ENCODE peak calls at places on chromosomes 5 and 9, in seven cellular contexts. F is ovary; S is CD4-positive, CD25-positive, alpha-beta regulatory T cell; J is mammary epithelial cell; K is lung; V is lower lobe of right lung; H is prostate gland. L is an unnamed sample. For H3K4me1, the result is how much of the 10 kb centered on the place peaks cover.

GRCh38 chr9:25421560-25421959 is 256.7 kb downstream of the TUSC1 start:
- DNase-seq in S (no peak), F (no peak), J (no peak), K (no peak), H (no peak), V (no peak), L (no peak)

GRCh38 chr5:130773813-130774212 is 391.2 kb downstream of the HINT1 start:
- DNase-seq in J (peak), S (no peak), F (no peak), V (no peak), H (no peak), K (no peak), L (no peak)

GRCh38 chr5:16756692-16757091 is 139.9 kb upstream of the RETREG1 start:
- DNase-seq in J (no peak), F (no peak), V (no peak), K (no peak), S (no peak), H (no peak), L (no peak)

GRCh38 chr5:64315778-64316177 is 150.1 kb downstream of the RNF180 start:
- DNase-seq in J (no peak), H (no peak), F (no peak), K (no peak), V (no peak), S (no peak), L (no peak)

GRCh38 chr5:119996128-119996527 is 366.8 kb downstream of the FAM170A start:
- DNase-seq in S (no peak), V (no peak), K (no peak), J (no peak), H (no peak), F (no peak), L (no peak)

GRCh38 chr5:139829471-139829870 is 33.9 kb downstream of the PSD2 start:
- DNase-seq in S (no peak), J (no peak), V (no peak), F (no peak), K (no peak), H (no peak), L (no peak)

GRCh38 chr9:22307013-22307711 is 139.5 kb upstream of the DMRTA1 start:
- DNase-seq in S (no peak), H (peak), J (peak), V (no peak), K (no peak), F (no peak), L (no peak)

GRCh38 chr5:41087461-41087860 is 16.3 kb upstream of the MROH2B start:
- DNase-seq in V (no peak), S (no peak), F (no peak), J (no peak), K (no peak), H (no peak), L (no peak)

GRCh38 chr5:4976918-4977317 is 163.2 kb upstream of the ADAMTS16 start:
- DNase-seq in S (no peak), F (no peak), J (no peak), H (no peak), K (no peak), V (no peak), L (no peak)

GRCh38 chr5:128632264-128632663 is 94.2 kb upstream of the FBN2 start:
- DNase-seq in F (no peak), K (no peak), H (no peak), V (no peak), S (no peak), J (no peak), L (no peak)

GRCh38 chr5:114362977-114363721 is 1.3 kb downstream of the KCNN2 start:
- DNase-seq in V (no peak), S (no peak), J (peak), K (no peak), F (peak), H (peak), L (no peak)

GRCh38 chr5:148769941-148770340 is 56.5 kb upstream of the ADRB2 start:
- DNase-seq in S (no peak), V (no peak), F (no peak), H (no peak), J (peak), K (no peak), L (no peak)

GRCh38 chr5:6686916-6687409 is 26.3 kb upstream of the TENT4A start:
- DNase-seq in F (peak), S (no peak), V (no peak), J (peak), H (no peak), K (peak), L (no peak)

GRCh38 chr5:118220491-118220890 is 767.9 kb downstream of the DTWD2 start:
- DNase-seq in V (no peak), H (no peak), F (no peak), K (no peak), S (no peak), J (no peak), L (no peak)

GRCh38 chr9:20914556-20914955 is 116.9 kb downstream of the HACD4 start:
- DNase-seq in F (no peak), J (peak), K (no peak), H (no peak), V (no peak), S (no peak), L (no peak)

GRCh38 chr9:118306773-118307172 is 602.6 kb downstream of the TLR4 start:
- DNase-seq in H (no peak), K (no peak), V (no peak), J (no peak), S (no peak), F (no peak), L (no peak)

GRCh38 chr9:77944556-77945261 is 86.9 kb downstream of the GNAQ start:
- DNase-seq in F (no peak), S (no peak), V (peak), H (peak), J (no peak), K (peak), L (no peak)

GRCh38 chr9:3436629-3437028 is 89.2 kb downstream of the RFX3 start:
- DNase-seq in J (no peak), F (no peak), H (no peak), V (no peak), K (no peak), S (no peak), L (no peak)

GRCh38 chr9:134025606-134026541 is 593 bp downstream of the BRD3OS start:
- DNase-seq in J (peak), S (peak), H (no peak), V (peak), K (peak), F (peak), L (no peak)

GRCh38 chr5:10355071-10355889 is 1.8 kb downstream of the MARCHF6 start:
- DNase-seq in V (no peak), H (no peak), F (no peak), J (peak), K (no peak), S (no peak), L (no peak)

GRCh38 chr5:107337281-107337680 is 333.5 kb downstream of the EFNA5 start:
- DNase-seq in K (no peak), S (no peak), H (no peak), J (peak), F (no peak), V (no peak), L (no peak)

GRCh38 chr9:112005939-112006338 is 109.3 kb downstream of the UGCG start:
- DNase-seq in K (no peak), H (no peak), F (no peak), V (no peak), J (no peak), S (no peak), L (no peak)

GRCh38 chr5:172179032-172179989 is 8.7 kb downstream of the STK10 start:
- DNase-seq in J (no peak), K (no peak), F (no peak), H (no peak), V (no peak), S (peak), L (peak)

GRCh38 chr5:171528865-171529264 is 109.4 kb downstream of the FGF18 start:
- DNase-seq in V (no peak), K (no peak), F (no peak), H (no peak), S (no peak), J (no peak), L (no peak)

GRCh38 chr5:90932052-90932699 is 373.6 kb downstream of the ADGRV1 start:
- DNase-seq in V (no peak), K (peak), H (peak), S (peak), J (peak), F (peak), L (no peak)

GRCh38 chr5:6220346-6221088 is 157.8 kb downstream of the MED10 start:
- DNase-seq in S (no peak), J (no peak), K (no peak), F (no peak), V (no peak), H (no peak), L (no peak)

GRCh38 chr5:43203373-43203772 is 11.3 kb downstream of the NIM1K start:
- DNase-seq in K (no peak), H (peak), F (no peak), S (no peak), V (no peak), J (no peak), L (no peak)

GRCh38 chr5:139684881-139685749 is 37.0 kb downstream of the CXXC5 start:
- DNase-seq in H (no peak), V (no peak), S (no peak), J (no peak), K (no peak), F (no peak), L (no peak)

GRCh38 chr5:108720416-108720815 is 27.3 kb upstream of the FER start:
- DNase-seq in K (no peak), J (peak), F (no peak), S (no peak), H (no peak), V (no peak), L (no peak)

GRCh38 chr5:10527281-10527950 is 36.5 kb upstream of the ANKRD33B start:
- DNase-seq in K (no peak), S (no peak), F (no peak), H (no peak), V (no peak), J (no peak), L (no peak)

GRCh38 chr5:109045710-109046109 is 298.0 kb downstream of the FER start:
- DNase-seq in J (no peak), V (no peak), H (no peak), K (no peak), S (no peak), F (no peak), L (no peak)

GRCh38 chr5:96384353-96384752 is 48.7 kb downstream of the PCSK1 start:
- DNase-seq in V (no peak), F (no peak), S (no peak), J (peak), K (no peak), H (no peak), L (no peak)

GRCh38 chr5:1041225-1042186 is 32.9 kb downstream of the NKD2 start:
- DNase-seq in S (no peak), V (no peak), K (no peak), F (no peak), H (no peak), J (peak), L (no peak)

GRCh38 chr5:155278524-155278923 is 265.0 kb downstream of the KIF4B start:
- DNase-seq in J (no peak), K (no peak), F (no peak), V (no peak), H (no peak), S (no peak), L (no peak)

GRCh38 chr5:31585519-31586270 is 53.2 kb upstream of the PDZD2 start:
- DNase-seq in F (no peak), S (no peak), K (no peak), V (no peak), J (no peak), H (no peak), L (no peak)

GRCh38 chr5:116531635-116532034 is 43.0 kb downstream of the SEMA6A start:
- DNase-seq in K (no peak), S (no peak), F (no peak), J (no peak), H (no peak), V (no peak), L (no peak)

GRCh38 chr5:116532762-116533525 is 41.7 kb downstream of the SEMA6A start:
- DNase-seq in V (no peak), H (no peak), J (no peak), S (no peak), F (no peak), K (no peak), L (no peak)

GRCh38 chr5:116534988-116535387 is 39.6 kb downstream of the SEMA6A start:
- DNase-seq in J (no peak), K (no peak), V (no peak), S (no peak), F (no peak), H (no peak), L (no peak)

GRCh38 chr5:116539222-116539621 is 35.4 kb downstream of the SEMA6A start:
- DNase-seq in V (no peak), H (no peak), K (no peak), S (no peak), F (no peak), J (no peak), L (no peak)

DNA sequence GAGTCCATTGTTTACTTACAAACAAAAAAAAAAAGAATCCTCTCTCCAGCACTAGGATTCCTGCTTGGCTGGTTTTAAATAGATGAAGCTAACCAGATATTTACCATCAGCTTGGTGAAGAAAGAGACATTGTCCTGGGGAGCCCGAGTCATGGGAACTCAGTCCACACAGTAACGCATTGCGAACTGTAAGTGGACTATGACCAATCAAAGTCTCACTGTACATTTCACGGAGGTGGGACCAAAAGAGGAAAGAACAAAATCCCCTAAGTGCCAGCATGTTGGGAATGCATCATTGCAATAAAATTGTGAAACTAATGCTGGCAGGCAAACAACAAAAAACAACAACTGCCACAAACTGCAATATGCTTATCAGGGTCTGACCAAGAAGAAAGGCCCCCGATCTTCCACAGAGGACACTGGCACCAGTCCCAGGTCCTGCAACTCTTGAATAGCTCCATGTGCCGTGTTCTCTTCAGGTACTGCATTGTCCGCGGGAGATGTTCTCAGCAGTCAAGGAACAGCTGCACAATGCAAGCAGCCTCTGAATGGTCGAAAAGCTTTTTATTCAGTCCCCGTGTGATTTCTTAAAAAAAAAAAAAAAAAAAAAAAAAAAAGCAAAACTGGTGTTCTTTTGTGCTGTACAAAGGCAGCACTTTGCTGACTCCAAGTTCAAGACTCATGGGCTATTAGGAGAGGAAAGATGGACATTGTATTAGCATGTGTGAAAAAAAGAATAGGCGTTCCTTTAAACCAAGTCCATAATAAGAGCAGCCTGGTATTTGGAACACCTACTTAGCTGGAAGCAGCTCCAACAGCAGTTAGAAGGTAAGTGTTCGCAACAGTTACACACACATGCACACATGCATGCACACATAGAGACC is 38.1 kb downstream of the SEMA6A start:
- DNase-seq in F (no peak), V (no peak), J (no peak), H (no peak), K (no peak), S (no peak), L (no peak)
- H3K4me1 ChIP-seq in F (under half), V (under half), J (under half), H (under half), K (under half), S (under half), L (under half)

GRCh38 chr5:94545870-94546625 is 72.4 kb downstream of the KIAA0825 start:
- DNase-seq in S (no peak), K (peak), H (no peak), V (peak), J (no peak), F (no peak), L (no peak)
- H3K27ac ChIP-seq in S (no peak), K (no peak), H (no peak), V (no peak), J (no peak), F (no peak), L (no peak)

DNA sequence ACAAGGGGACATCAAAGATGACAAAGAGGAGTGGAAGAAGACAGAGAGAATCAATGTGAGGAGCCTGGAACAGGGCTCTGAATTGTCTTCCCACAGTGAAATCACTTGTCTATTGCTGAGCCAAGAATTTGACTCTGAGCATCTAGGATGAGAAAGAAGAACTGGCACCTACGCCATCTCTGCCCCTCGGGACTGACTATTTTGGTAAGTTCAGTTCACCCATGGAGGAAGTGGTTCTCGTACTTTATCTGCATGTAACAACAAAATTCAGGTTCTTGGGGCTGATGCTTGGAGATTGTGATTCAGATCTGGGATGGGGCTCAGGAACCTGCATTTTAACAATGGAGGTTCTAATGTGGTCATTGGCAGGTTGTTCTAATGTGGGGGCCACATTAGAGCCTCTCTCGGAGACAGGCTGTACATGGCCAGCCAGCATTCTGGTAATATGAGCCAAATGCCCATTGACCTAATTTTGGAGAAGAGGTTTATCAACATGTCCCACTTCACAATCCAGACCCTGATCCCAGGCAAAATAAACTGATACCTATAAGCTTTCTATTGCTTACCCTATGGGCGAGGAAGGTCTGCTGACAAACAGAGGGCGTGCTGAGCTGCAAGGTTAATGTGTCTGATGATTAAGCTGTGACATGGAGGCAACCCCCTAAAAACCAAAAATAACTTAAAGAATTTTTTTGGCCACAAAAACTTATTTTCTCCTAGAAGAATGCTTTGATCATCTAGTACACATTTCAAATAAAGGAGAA is 2.7 kb upstream of the IL12B start:
- DNase-seq in V (no peak), H (no peak), K (no peak), J (no peak), F (no peak), S (no peak), L (no peak)
- H3K4me1 ChIP-seq in V (under half), H (under half), K (under half), J (under half), F (under half), S (under half), L (under half)

DNA sequence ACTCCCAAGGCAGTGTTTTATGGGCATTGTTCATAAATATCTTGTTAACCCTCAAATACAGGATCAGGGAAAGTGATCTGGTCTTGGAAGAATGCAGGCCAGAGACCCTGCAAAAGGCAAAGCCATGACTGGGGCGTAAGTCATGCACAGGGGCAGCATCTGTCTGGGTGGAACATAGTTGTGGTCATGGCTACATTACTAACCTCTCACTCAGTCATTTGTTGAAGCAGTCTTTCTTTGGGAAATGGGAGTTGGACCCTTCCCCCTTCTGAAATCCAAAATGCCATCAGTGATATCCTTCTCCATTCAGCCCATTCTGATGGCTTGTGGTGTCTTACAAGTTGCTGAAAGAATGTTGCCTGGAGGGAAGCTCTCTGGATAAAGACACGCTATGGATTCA is 68.1 kb downstream of the GDNF start:
- DNase-seq in J (peak), S (no peak), V (no peak), K (no peak), H (no peak), F (no peak), L (no peak)
- H3K27ac ChIP-seq in J (peak), S (no peak), V (no peak), K (no peak), H (no peak), F (no peak), L (no peak)

GRCh38 chr9:8683496-8683895 is 883.9 kb upstream of the DMAC1 start:
- DNase-seq in V (no peak), J (no peak), S (no peak), F (no peak), K (no peak), H (no peak), L (no peak)
- H3K4me1 ChIP-seq in V (under half), J (under half), S (under half), F (under half), K (under half), H (under half), L (under half)

GRCh38 chr5:33441241-33441844 is 578 bp downstream of the TARS1 start:
- DNase-seq in J (no peak), K (peak), V (no peak), F (peak), H (peak), S (no peak), L (no peak)

GRCh38 chr5:33445808-33446207 is 5.0 kb downstream of the TARS1 start:
- DNase-seq in K (no peak), S (no peak), J (no peak), H (no peak), F (no peak), V (no peak), L (no peak)

GRCh38 chr5:33440482-33441240 is at the start of gene TARS1:
- DNase-seq in F (peak), H (peak), J (peak), V (peak), S (peak), K (peak), L (peak)

GRCh38 chr5:33448118-33448517 is 7.4 kb downstream of the TARS1 start:
- DNase-seq in V (no peak), K (no peak), J (no peak), F (no peak), H (no peak), S (no peak), L (no peak)

DNA sequence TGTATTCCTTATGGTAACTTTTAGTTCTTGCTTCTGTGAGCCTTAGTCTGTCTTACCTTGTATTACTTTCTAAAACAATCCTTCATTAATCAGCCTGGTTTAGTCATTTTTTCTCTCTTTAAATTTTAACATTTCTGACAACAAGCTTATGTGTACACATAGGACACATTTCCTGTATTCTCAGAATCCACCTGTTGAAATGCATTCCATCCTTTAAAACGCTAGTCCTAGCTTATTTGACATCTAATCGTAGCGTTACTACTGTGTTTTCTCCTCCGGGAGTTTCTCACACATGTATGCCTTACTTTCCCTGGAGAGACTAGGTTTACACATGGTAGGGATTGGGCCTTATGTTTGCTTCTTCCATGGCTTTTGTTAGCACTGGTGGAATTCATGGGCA is 3.8 kb downstream of the TARS1 start:
- DNase-seq in F (no peak), J (no peak), V (no peak), H (no peak), S (no peak), K (no peak), L (no peak)
- H3K27ac ChIP-seq in F (no peak), J (no peak), V (no peak), H (no peak), S (no peak), K (no peak), L (no peak)

GRCh38 chr9:95102572-95102971 is 214.9 kb downstream of the FANCC start:
- DNase-seq in J (no peak), H (no peak), V (peak), S (no peak), F (no peak), K (no peak), L (no peak)
- H3K4me1 ChIP-seq in J (half or more), H (under half), V (under half), S (under half), F (under half), K (under half), L (under half)

L was measured in effector memory CD4-positive, alpha-beta T cell.